ENCODE peak calls at places on chromosomes 13 and 19, in four cellular contexts. C is H1, A is K562, F is HepG2. O is an unnamed sample.

GRCh38 chr19:15161028-15161984 is 39.5 kb downstream of the NOTCH3 start:
- DNase-seq in A (peak), F (peak), C (no peak), O (no peak)

GRCh38 chr13:51297556-51297955 is 41.9 kb upstream of the SERPINE3 start:
- DNase-seq in C (no peak), A (no peak), F (no peak), O (no peak)

GRCh38 chr19:7670150-7670784 is 1.4 kb downstream of the RETN start:
- DNase-seq in F (no peak), C (peak), A (peak), O (no peak)

GRCh38 chr13:48231080-48231479 is 1.9 kb upstream of the ITM2B start:
- DNase-seq in F (no peak), C (no peak), A (no peak), O (no peak)

GRCh38 chr19:45474941-45475516 is 7.2 kb downstream of the FOSB start:
- DNase-seq in F (no peak), C (no peak), A (no peak), O (no peak)

GRCh38 chr13:92677571-92677970 is 549.0 kb upstream of the GPC6 start:
- DNase-seq in C (no peak), A (no peak), F (no peak), O (no peak)

GRCh38 chr13:46386996-46387851 is at the start of gene RUBCNL:
- DNase-seq in C (peak), A (peak), F (no peak), O (no peak)

GRCh38 chr13:112182831-112183543 is 116.0 kb downstream of the SOX1 start:
- DNase-seq in C (no peak), A (no peak), F (peak), O (no peak)

GRCh38 chr19:4985551-4985991 is 16.7 kb downstream of the KDM4B start:
- DNase-seq in A (no peak), C (no peak), F (no peak), O (no peak)

GRCh38 chr19:50205681-50206138 is 2.3 kb downstream of the MYH14 start:
- DNase-seq in A (no peak), F (no peak), C (peak), O (no peak)

GRCh38 chr13:39913928-39914327 is 258.5 kb downstream of the COG6 start:
- DNase-seq in A (no peak), F (no peak), C (no peak), O (no peak)

GRCh38 chr13:24648983-24649684 is 31.1 kb upstream of the ATP12A start:
- DNase-seq in F (no peak), C (no peak), A (no peak), O (no peak)

GRCh38 chr19:53224606-53225005 is 30.1 kb downstream of the ZNF677 start:
- DNase-seq in A (no peak), C (no peak), F (no peak), O (no peak)

GRCh38 chr13:85819513-85819912 is 20.3 kb upstream of the SLITRK6 start:
- DNase-seq in F (no peak), A (no peak), C (no peak), O (no peak)

GRCh38 chr13:114222461-114222968 is 12.2 kb upstream of the CDC16 start:
- DNase-seq in F (peak), A (peak), C (no peak), O (no peak)

GRCh38 chr19:7617172-7617571 is 12.2 kb downstream of the XAB2 start:
- DNase-seq in C (no peak), F (no peak), A (no peak), O (no peak)

GRCh38 chr13:111006508-111007031 is 91.7 kb upstream of the ANKRD10 start:
- DNase-seq in A (peak), C (no peak), F (no peak), O (no peak)

GRCh38 chr13:24178847-24179845 is 18.6 kb downstream of the SPATA13 start:
- DNase-seq in A (no peak), F (no peak), C (no peak), O (no peak)

GRCh38 chr13:79194272-79194671 is 211.8 kb downstream of the RBM26 start:
- DNase-seq in C (no peak), A (no peak), F (no peak), O (peak)

GRCh38 chr19:3746371-3747056 is 15.0 kb downstream of the APBA3 start:
- DNase-seq in C (no peak), F (no peak), A (no peak), O (no peak)

GRCh38 chr13:102132896-102133295 is 269.0 kb downstream of the FGF14 start:
- DNase-seq in C (no peak), F (no peak), A (no peak), O (no peak)

GRCh38 chr19:1514986-1515721 is 2.3 kb upstream of the ADAMTSL5 start:
- DNase-seq in A (no peak), F (no peak), C (no peak), O (no peak)

GRCh38 chr13:90757127-90757680 is 590.3 kb upstream of the MIR17HG start:
- DNase-seq in A (no peak), C (no peak), F (no peak), O (no peak)

GRCh38 chr13:109859216-109859835 is 72.9 kb upstream of the IRS2 start:
- DNase-seq in A (no peak), C (no peak), F (no peak), O (no peak)
- TF ChIP-seq SIN3A in A (no peak), C (no peak), F (no peak), O (no peak)

GRCh38 chr13:27201661-27202060 is 30.1 kb upstream of the USP12 start:
- DNase-seq in F (no peak), C (no peak), A (no peak), O (no peak)
- TF ChIP-seq HDAC2 in F (no peak), C (no peak), A (no peak), O (no peak)

GRCh38 chr19:18269336-18269735 is 4.9 kb downstream of the IQCN start:
- DNase-seq in F (no peak), A (no peak), C (no peak), O (no peak)

GRCh38 chr19:18273566-18274302 is 518 bp downstream of the IQCN start:
- DNase-seq in F (no peak), A (no peak), C (no peak), O (no peak)

GRCh38 chr19:18266863-18267686 is 7.2 kb downstream of the IQCN start:
- DNase-seq in A (peak), C (no peak), F (no peak), O (no peak)

GRCh38 chr19:18271433-18271841 is 2.8 kb downstream of the IQCN start:
- DNase-seq in A (no peak), F (no peak), C (no peak), O (no peak)

GRCh38 chr19:18270304-18270703 is 3.9 kb downstream of the IQCN start:
- DNase-seq in A (no peak), F (no peak), C (no peak), O (no peak)
- TF ChIP-seq SIN3A in A (no peak), F (no peak), C (no peak), O (no peak)

GRCh38 chr13:100860866-100861265 is 186.3 kb upstream of the TMTC4 start:
- DNase-seq in A (no peak), C (no peak), F (no peak), O (no peak)

GRCh38 chr13:100855151-100855550 is 180.6 kb upstream of the TMTC4 start:
- DNase-seq in C (no peak), F (no peak), A (no peak), O (no peak)

GRCh38 chr13:100854091-100854490 is 179.5 kb upstream of the TMTC4 start:
- DNase-seq in F (no peak), A (no peak), C (no peak), O (no peak)

GRCh38 chr13:100859861-100860260 is 185.3 kb upstream of the TMTC4 start:
- DNase-seq in C (no peak), A (no peak), F (no peak), O (no peak)
- TF ChIP-seq HDAC2 in C (no peak), A (no peak), F (no peak), O (no peak)

DNA sequence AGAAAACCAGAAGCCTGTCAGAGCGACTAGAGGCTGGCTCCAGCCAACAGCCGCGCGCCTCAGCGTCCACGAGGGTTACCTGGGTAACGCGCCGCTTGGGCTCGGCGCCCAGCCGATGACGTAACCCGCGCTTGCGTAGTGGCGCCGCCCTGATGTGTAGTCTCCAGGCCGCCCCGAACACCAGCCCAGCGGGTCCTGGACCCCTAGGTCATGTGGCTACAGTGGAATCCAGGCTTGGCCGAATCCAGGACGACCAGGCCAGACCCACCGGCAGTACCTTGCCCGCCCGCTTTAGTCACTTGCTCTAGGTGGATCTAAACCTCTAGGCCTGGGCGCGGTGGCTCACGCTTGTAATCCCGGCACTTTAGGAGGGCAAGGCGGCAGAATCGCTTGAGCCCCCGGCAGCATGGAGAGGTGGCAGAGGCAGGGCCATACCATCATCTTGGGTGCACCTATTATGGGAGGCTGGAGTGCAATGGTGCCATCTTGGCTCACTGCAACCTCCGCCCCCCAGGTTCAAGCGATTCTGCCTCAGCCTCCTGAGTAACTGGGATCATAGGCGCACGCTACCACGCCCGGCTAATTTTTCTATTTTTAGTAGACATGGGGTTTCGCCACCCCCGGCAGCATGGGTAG is 7.2 kb upstream of the ZNF606 start:
- DNase-seq in A (peak), F (no peak), C (no peak), O (no peak)
- TF ChIP-seq SIN3A in A (peak), F (no peak), C (no peak), O (no peak)

O was measured in GM12878.